ENCODE peak calls at places on chromosome 20, in five cellular contexts. One of them, this sample, is unnamed.

GRCh38 chr20:51164732-51165530 is 142.0 kb upstream of the KCNG1 start:
- DNase-seq in stimulated activated CD8-positive, alpha-beta memory T cell treated with anti-CD3 and anti-CD28 coated beads, Interleukin-4, amount 100 ng/mL, for 1 hour: no peak
- DNase-seq in fibroblast of mammary gland: no peak
- DNase-seq in activated T-helper 9 cell treated with anti-CD3 and anti-CD28 coated beads, Interleukin-2, amount 50 U/mL, for 16 hours: no peak
- DNase-seq in fibroblast of lung: no peak
- DNase-seq in this sample: no peak

GRCh38 chr20:40245829-40246228 is 443.2 kb downstream of the MAFB start:
- DNase-seq in fibroblast of mammary gland: no peak
- DNase-seq in stimulated activated CD8-positive, alpha-beta memory T cell treated with anti-CD3 and anti-CD28 coated beads, Interleukin-4, amount 100 ng/mL, for 1 hour: no peak
- DNase-seq in activated T-helper 9 cell treated with anti-CD3 and anti-CD28 coated beads, Interleukin-2, amount 50 U/mL, for 16 hours: no peak
- DNase-seq in fibroblast of lung: no peak
- DNase-seq in this sample: no peak

GRCh38 chr20:6533321-6533720 is 234.2 kb upstream of the BMP2 start:
- DNase-seq in activated T-helper 9 cell treated with anti-CD3 and anti-CD28 coated beads, Interleukin-2, amount 50 U/mL, for 16 hours: no peak
- DNase-seq in fibroblast of mammary gland: no peak
- DNase-seq in stimulated activated CD8-positive, alpha-beta memory T cell treated with anti-CD3 and anti-CD28 coated beads, Interleukin-4, amount 100 ng/mL, for 1 hour: no peak
- DNase-seq in fibroblast of lung: peak
- DNase-seq in this sample: peak

GRCh38 chr20:31908016-31908415 is 37.6 kb downstream of the TTLL9 start:
- DNase-seq in stimulated activated CD8-positive, alpha-beta memory T cell treated with anti-CD3 and anti-CD28 coated beads, Interleukin-4, amount 100 ng/mL, for 1 hour: no peak
- DNase-seq in fibroblast of mammary gland: no peak
- DNase-seq in activated T-helper 9 cell treated with anti-CD3 and anti-CD28 coated beads, Interleukin-2, amount 50 U/mL, for 16 hours: no peak
- DNase-seq in fibroblast of lung: no peak
- DNase-seq in this sample: no peak

GRCh38 chr20:49319204-49319809 is 41.5 kb upstream of the ZNFX1 start:
- DNase-seq in stimulated activated CD8-positive, alpha-beta memory T cell treated with anti-CD3 and anti-CD28 coated beads, Interleukin-4, amount 100 ng/mL, for 1 hour: no peak
- DNase-seq in activated T-helper 9 cell treated with anti-CD3 and anti-CD28 coated beads, Interleukin-2, amount 50 U/mL, for 16 hours: no peak
- DNase-seq in fibroblast of lung: no peak
- DNase-seq in fibroblast of mammary gland: no peak
- DNase-seq in this sample: no peak

GRCh38 chr20:9392892-9393857 is 121.2 kb upstream of the LAMP5 start:
- DNase-seq in stimulated activated CD8-positive, alpha-beta memory T cell treated with anti-CD3 and anti-CD28 coated beads, Interleukin-4, amount 100 ng/mL, for 1 hour: no peak
- DNase-seq in fibroblast of mammary gland: peak
- DNase-seq in fibroblast of lung: peak
- DNase-seq in activated T-helper 9 cell treated with anti-CD3 and anti-CD28 coated beads, Interleukin-2, amount 50 U/mL, for 16 hours: no peak
- DNase-seq in this sample: peak

GRCh38 chr20:49775229-49775693 is 37.4 kb upstream of the SLC9A8 start:
- DNase-seq in fibroblast of mammary gland: peak
- DNase-seq in fibroblast of lung: peak
- DNase-seq in activated T-helper 9 cell treated with anti-CD3 and anti-CD28 coated beads, Interleukin-2, amount 50 U/mL, for 16 hours: no peak
- DNase-seq in stimulated activated CD8-positive, alpha-beta memory T cell treated with anti-CD3 and anti-CD28 coated beads, Interleukin-4, amount 100 ng/mL, for 1 hour: no peak
- DNase-seq in this sample: peak

GRCh38 chr20:40956926-40957760 is 71.5 kb upstream of the TOP1 start:
- DNase-seq in stimulated activated CD8-positive, alpha-beta memory T cell treated with anti-CD3 and anti-CD28 coated beads, Interleukin-4, amount 100 ng/mL, for 1 hour: no peak
- DNase-seq in fibroblast of lung: no peak
- DNase-seq in activated T-helper 9 cell treated with anti-CD3 and anti-CD28 coated beads, Interleukin-2, amount 50 U/mL, for 16 hours: no peak
- DNase-seq in fibroblast of mammary gland: no peak
- DNase-seq in this sample: no peak

GRCh38 chr20:47093567-47093966 is 198.9 kb downstream of the EYA2 start:
- DNase-seq in stimulated activated CD8-positive, alpha-beta memory T cell treated with anti-CD3 and anti-CD28 coated beads, Interleukin-4, amount 100 ng/mL, for 1 hour: no peak
- DNase-seq in fibroblast of mammary gland: no peak
- DNase-seq in fibroblast of lung: no peak
- DNase-seq in activated T-helper 9 cell treated with anti-CD3 and anti-CD28 coated beads, Interleukin-2, amount 50 U/mL, for 16 hours: no peak
- DNase-seq in this sample: no peak

GRCh38 chr20:57593134-57593886 is 26.9 kb downstream of the ZBP1 start:
- DNase-seq in fibroblast of mammary gland: no peak
- DNase-seq in stimulated activated CD8-positive, alpha-beta memory T cell treated with anti-CD3 and anti-CD28 coated beads, Interleukin-4, amount 100 ng/mL, for 1 hour: no peak
- DNase-seq in fibroblast of lung: no peak
- DNase-seq in activated T-helper 9 cell treated with anti-CD3 and anti-CD28 coated beads, Interleukin-2, amount 50 U/mL, for 16 hours: no peak
- DNase-seq in this sample: no peak

GRCh38 chr20:29497261-29497671 is 1760.2 kb upstream of the DEFB115 start:
- DNase-seq in fibroblast of lung: no peak
- DNase-seq in stimulated activated CD8-positive, alpha-beta memory T cell treated with anti-CD3 and anti-CD28 coated beads, Interleukin-4, amount 100 ng/mL, for 1 hour: peak
- DNase-seq in activated T-helper 9 cell treated with anti-CD3 and anti-CD28 coated beads, Interleukin-2, amount 50 U/mL, for 16 hours: no peak
- DNase-seq in fibroblast of mammary gland: peak
- DNase-seq in this sample: no peak

GRCh38 chr20:44402391-44403193 is 47.1 kb downstream of the HNF4A start:
- DNase-seq in fibroblast of mammary gland: no peak
- DNase-seq in fibroblast of lung: peak
- DNase-seq in stimulated activated CD8-positive, alpha-beta memory T cell treated with anti-CD3 and anti-CD28 coated beads, Interleukin-4, amount 100 ng/mL, for 1 hour: no peak
- DNase-seq in activated T-helper 9 cell treated with anti-CD3 and anti-CD28 coated beads, Interleukin-2, amount 50 U/mL, for 16 hours: no peak
- DNase-seq in this sample: no peak

GRCh38 chr20:62652051-62652893 is 10.0 kb downstream of the SLCO4A1 start:
- DNase-seq in fibroblast of mammary gland: peak
- DNase-seq in stimulated activated CD8-positive, alpha-beta memory T cell treated with anti-CD3 and anti-CD28 coated beads, Interleukin-4, amount 100 ng/mL, for 1 hour: peak
- DNase-seq in activated T-helper 9 cell treated with anti-CD3 and anti-CD28 coated beads, Interleukin-2, amount 50 U/mL, for 16 hours: peak
- DNase-seq in fibroblast of lung: peak
- DNase-seq in this sample: peak

GRCh38 chr20:40697466-40697987 is 8.5 kb upstream of the MAFB start:
- DNase-seq in activated T-helper 9 cell treated with anti-CD3 and anti-CD28 coated beads, Interleukin-2, amount 50 U/mL, for 16 hours: no peak
- DNase-seq in stimulated activated CD8-positive, alpha-beta memory T cell treated with anti-CD3 and anti-CD28 coated beads, Interleukin-4, amount 100 ng/mL, for 1 hour: no peak
- DNase-seq in fibroblast of lung: no peak
- DNase-seq in fibroblast of mammary gland: no peak
- DNase-seq in this sample: no peak

GRCh38 chr20:48156951-48157700 is 371.8 kb upstream of the SULF2 start:
- DNase-seq in fibroblast of lung: no peak
- DNase-seq in activated T-helper 9 cell treated with anti-CD3 and anti-CD28 coated beads, Interleukin-2, amount 50 U/mL, for 16 hours: no peak
- DNase-seq in stimulated activated CD8-positive, alpha-beta memory T cell treated with anti-CD3 and anti-CD28 coated beads, Interleukin-4, amount 100 ng/mL, for 1 hour: no peak
- DNase-seq in fibroblast of mammary gland: no peak
- DNase-seq in this sample: no peak

GRCh38 chr20:1943267-1944002 is 48.2 kb downstream of the SIRPA start:
- DNase-seq in activated T-helper 9 cell treated with anti-CD3 and anti-CD28 coated beads, Interleukin-2, amount 50 U/mL, for 16 hours: no peak
- DNase-seq in stimulated activated CD8-positive, alpha-beta memory T cell treated with anti-CD3 and anti-CD28 coated beads, Interleukin-4, amount 100 ng/mL, for 1 hour: no peak
- DNase-seq in fibroblast of lung: no peak
- DNase-seq in fibroblast of mammary gland: peak
- DNase-seq in this sample: no peak

GRCh38 chr20:63242736-63243135 is 7.0 kb downstream of the BIRC7 start:
- DNase-seq in fibroblast of mammary gland: no peak
- DNase-seq in activated T-helper 9 cell treated with anti-CD3 and anti-CD28 coated beads, Interleukin-2, amount 50 U/mL, for 16 hours: no peak
- DNase-seq in stimulated activated CD8-positive, alpha-beta memory T cell treated with anti-CD3 and anti-CD28 coated beads, Interleukin-4, amount 100 ng/mL, for 1 hour: no peak
- DNase-seq in fibroblast of lung: no peak
- DNase-seq in this sample: no peak

GRCh38 chr20:11274137-11274536 is 600.3 kb upstream of the JAG1 start:
- DNase-seq in fibroblast of lung: peak
- DNase-seq in stimulated activated CD8-positive, alpha-beta memory T cell treated with anti-CD3 and anti-CD28 coated beads, Interleukin-4, amount 100 ng/mL, for 1 hour: no peak
- DNase-seq in activated T-helper 9 cell treated with anti-CD3 and anti-CD28 coated beads, Interleukin-2, amount 50 U/mL, for 16 hours: no peak
- DNase-seq in fibroblast of mammary gland: peak
- DNase-seq in this sample: peak

GRCh38 chr20:31570735-31571617 is 34.1 kb upstream of the ID1 start:
- DNase-seq in activated T-helper 9 cell treated with anti-CD3 and anti-CD28 coated beads, Interleukin-2, amount 50 U/mL, for 16 hours: no peak
- DNase-seq in stimulated activated CD8-positive, alpha-beta memory T cell treated with anti-CD3 and anti-CD28 coated beads, Interleukin-4, amount 100 ng/mL, for 1 hour: no peak
- DNase-seq in fibroblast of mammary gland: no peak
- DNase-seq in fibroblast of lung: peak
- DNase-seq in this sample: no peak

GRCh38 chr20:24952376-24953203 is 3.5 kb downstream of the CST7 start:
- DNase-seq in activated T-helper 9 cell treated with anti-CD3 and anti-CD28 coated beads, Interleukin-2, amount 50 U/mL, for 16 hours: no peak
- DNase-seq in stimulated activated CD8-positive, alpha-beta memory T cell treated with anti-CD3 and anti-CD28 coated beads, Interleukin-4, amount 100 ng/mL, for 1 hour: no peak
- DNase-seq in fibroblast of lung: no peak
- DNase-seq in fibroblast of mammary gland: no peak
- DNase-seq in this sample: no peak

GRCh38 chr20:9507544-9508239 is 6.7 kb upstream of the LAMP5 start:
- DNase-seq in stimulated activated CD8-positive, alpha-beta memory T cell treated with anti-CD3 and anti-CD28 coated beads, Interleukin-4, amount 100 ng/mL, for 1 hour: no peak
- DNase-seq in fibroblast of lung: no peak
- DNase-seq in fibroblast of mammary gland: no peak
- DNase-seq in activated T-helper 9 cell treated with anti-CD3 and anti-CD28 coated beads, Interleukin-2, amount 50 U/mL, for 16 hours: no peak
- DNase-seq in this sample: no peak

GRCh38 chr20:47350691-47351545 is 5.6 kb downstream of the ZMYND8 start:
- DNase-seq in stimulated activated CD8-positive, alpha-beta memory T cell treated with anti-CD3 and anti-CD28 coated beads, Interleukin-4, amount 100 ng/mL, for 1 hour: no peak
- DNase-seq in fibroblast of mammary gland: no peak
- DNase-seq in fibroblast of lung: no peak
- DNase-seq in activated T-helper 9 cell treated with anti-CD3 and anti-CD28 coated beads, Interleukin-2, amount 50 U/mL, for 16 hours: no peak
- DNase-seq in this sample: no peak

GRCh38 chr20:53208110-53208908 is 236.2 kb downstream of the TSHZ2 start:
- DNase-seq in activated T-helper 9 cell treated with anti-CD3 and anti-CD28 coated beads, Interleukin-2, amount 50 U/mL, for 16 hours: no peak
- DNase-seq in fibroblast of lung: no peak
- DNase-seq in fibroblast of mammary gland: no peak
- DNase-seq in stimulated activated CD8-positive, alpha-beta memory T cell treated with anti-CD3 and anti-CD28 coated beads, Interleukin-4, amount 100 ng/mL, for 1 hour: no peak
- DNase-seq in this sample: no peak

GRCh38 chr20:60147004-60147403 is 188.8 kb downstream of the CDH26 start:
- DNase-seq in stimulated activated CD8-positive, alpha-beta memory T cell treated with anti-CD3 and anti-CD28 coated beads, Interleukin-4, amount 100 ng/mL, for 1 hour: no peak
- DNase-seq in fibroblast of mammary gland: no peak
- DNase-seq in activated T-helper 9 cell treated with anti-CD3 and anti-CD28 coated beads, Interleukin-2, amount 50 U/mL, for 16 hours: no peak
- DNase-seq in fibroblast of lung: no peak
- DNase-seq in this sample: no peak

GRCh38 chr20:62832212-62832922 is 15.5 kb downstream of the COL9A3 start:
- DNase-seq in fibroblast of lung: peak
- DNase-seq in fibroblast of mammary gland: no peak
- DNase-seq in stimulated activated CD8-positive, alpha-beta memory T cell treated with anti-CD3 and anti-CD28 coated beads, Interleukin-4, amount 100 ng/mL, for 1 hour: no peak
- DNase-seq in activated T-helper 9 cell treated with anti-CD3 and anti-CD28 coated beads, Interleukin-2, amount 50 U/mL, for 16 hours: no peak
- DNase-seq in this sample: no peak

GRCh38 chr20:63737940-63738686 is 1.5 kb upstream of the SLC2A4RG start:
- DNase-seq in fibroblast of lung: no peak
- DNase-seq in stimulated activated CD8-positive, alpha-beta memory T cell treated with anti-CD3 and anti-CD28 coated beads, Interleukin-4, amount 100 ng/mL, for 1 hour: no peak
- DNase-seq in fibroblast of mammary gland: no peak
- DNase-seq in activated T-helper 9 cell treated with anti-CD3 and anti-CD28 coated beads, Interleukin-2, amount 50 U/mL, for 16 hours: no peak
- DNase-seq in this sample: no peak

GRCh38 chr20:34976286-34976685 is 20.6 kb downstream of the MYH7B start:
- DNase-seq in fibroblast of mammary gland: no peak
- DNase-seq in stimulated activated CD8-positive, alpha-beta memory T cell treated with anti-CD3 and anti-CD28 coated beads, Interleukin-4, amount 100 ng/mL, for 1 hour: no peak
- DNase-seq in fibroblast of lung: no peak
- DNase-seq in activated T-helper 9 cell treated with anti-CD3 and anti-CD28 coated beads, Interleukin-2, amount 50 U/mL, for 16 hours: no peak
- DNase-seq in this sample: no peak

GRCh38 chr20:39263076-39263475 is 300.9 kb downstream of the DHX35 start:
- DNase-seq in fibroblast of lung: peak
- DNase-seq in fibroblast of mammary gland: peak
- DNase-seq in stimulated activated CD8-positive, alpha-beta memory T cell treated with anti-CD3 and anti-CD28 coated beads, Interleukin-4, amount 100 ng/mL, for 1 hour: no peak
- DNase-seq in activated T-helper 9 cell treated with anti-CD3 and anti-CD28 coated beads, Interleukin-2, amount 50 U/mL, for 16 hours: no peak
- DNase-seq in this sample: no peak

GRCh38 chr20:1622450-1622849 is 2.6 kb upstream of the SIRPB1 start:
- DNase-seq in stimulated activated CD8-positive, alpha-beta memory T cell treated with anti-CD3 and anti-CD28 coated beads, Interleukin-4, amount 100 ng/mL, for 1 hour: no peak
- DNase-seq in fibroblast of lung: no peak
- DNase-seq in fibroblast of mammary gland: no peak
- DNase-seq in activated T-helper 9 cell treated with anti-CD3 and anti-CD28 coated beads, Interleukin-2, amount 50 U/mL, for 16 hours: no peak
- DNase-seq in this sample: no peak

GRCh38 chr20:37319120-37319717 is 26.7 kb upstream of the SRC start:
- DNase-seq in activated T-helper 9 cell treated with anti-CD3 and anti-CD28 coated beads, Interleukin-2, amount 50 U/mL, for 16 hours: no peak
- DNase-seq in fibroblast of lung: peak
- DNase-seq in fibroblast of mammary gland: no peak
- DNase-seq in stimulated activated CD8-positive, alpha-beta memory T cell treated with anti-CD3 and anti-CD28 coated beads, Interleukin-4, amount 100 ng/mL, for 1 hour: no peak
- DNase-seq in this sample: no peak

GRCh38 chr20:62587757-62588402 is 54.4 kb upstream of the SLCO4A1 start:
- DNase-seq in fibroblast of lung: peak
- DNase-seq in stimulated activated CD8-positive, alpha-beta memory T cell treated with anti-CD3 and anti-CD28 coated beads, Interleukin-4, amount 100 ng/mL, for 1 hour: no peak
- DNase-seq in fibroblast of mammary gland: peak
- DNase-seq in activated T-helper 9 cell treated with anti-CD3 and anti-CD28 coated beads, Interleukin-2, amount 50 U/mL, for 16 hours: no peak
- DNase-seq in this sample: no peak

GRCh38 chr20:53154540-53154939 is 182.4 kb downstream of the TSHZ2 start:
- DNase-seq in stimulated activated CD8-positive, alpha-beta memory T cell treated with anti-CD3 and anti-CD28 coated beads, Interleukin-4, amount 100 ng/mL, for 1 hour: no peak
- DNase-seq in fibroblast of mammary gland: peak
- DNase-seq in fibroblast of lung: peak
- DNase-seq in activated T-helper 9 cell treated with anti-CD3 and anti-CD28 coated beads, Interleukin-2, amount 50 U/mL, for 16 hours: no peak
- DNase-seq in this sample: no peak

GRCh38 chr20:21715193-21715881 is 9.9 kb downstream of the PAX1 start:
- DNase-seq in stimulated activated CD8-positive, alpha-beta memory T cell treated with anti-CD3 and anti-CD28 coated beads, Interleukin-4, amount 100 ng/mL, for 1 hour: no peak
- DNase-seq in fibroblast of mammary gland: no peak
- DNase-seq in fibroblast of lung: no peak
- DNase-seq in activated T-helper 9 cell treated with anti-CD3 and anti-CD28 coated beads, Interleukin-2, amount 50 U/mL, for 16 hours: no peak
- DNase-seq in this sample: no peak

GRCh38 chr20:3041818-3042504 is 1.5 kb upstream of the GNRH2 start:
- DNase-seq in activated T-helper 9 cell treated with anti-CD3 and anti-CD28 coated beads, Interleukin-2, amount 50 U/mL, for 16 hours: no peak
- DNase-seq in fibroblast of mammary gland: peak
- DNase-seq in fibroblast of lung: peak
- DNase-seq in stimulated activated CD8-positive, alpha-beta memory T cell treated with anti-CD3 and anti-CD28 coated beads, Interleukin-4, amount 100 ng/mL, for 1 hour: no peak
- DNase-seq in this sample: no peak

GRCh38 chr20:24646331-24646730 is 176.9 kb downstream of the SYNDIG1 start:
- DNase-seq in fibroblast of lung: no peak
- DNase-seq in stimulated activated CD8-positive, alpha-beta memory T cell treated with anti-CD3 and anti-CD28 coated beads, Interleukin-4, amount 100 ng/mL, for 1 hour: no peak
- DNase-seq in fibroblast of mammary gland: no peak
- DNase-seq in activated T-helper 9 cell treated with anti-CD3 and anti-CD28 coated beads, Interleukin-2, amount 50 U/mL, for 16 hours: no peak
- DNase-seq in this sample: no peak

GRCh38 chr20:15564981-15565380 is 1008.3 kb downstream of the KIF16B start:
- DNase-seq in fibroblast of lung: no peak
- DNase-seq in fibroblast of mammary gland: no peak
- DNase-seq in activated T-helper 9 cell treated with anti-CD3 and anti-CD28 coated beads, Interleukin-2, amount 50 U/mL, for 16 hours: no peak
- DNase-seq in stimulated activated CD8-positive, alpha-beta memory T cell treated with anti-CD3 and anti-CD28 coated beads, Interleukin-4, amount 100 ng/mL, for 1 hour: no peak
- DNase-seq in this sample: no peak

GRCh38 chr20:64210661-64211369 is 44.7 kb upstream of the PCMTD2 start:
- DNase-seq in activated T-helper 9 cell treated with anti-CD3 and anti-CD28 coated beads, Interleukin-2, amount 50 U/mL, for 16 hours: no peak
- DNase-seq in stimulated activated CD8-positive, alpha-beta memory T cell treated with anti-CD3 and anti-CD28 coated beads, Interleukin-4, amount 100 ng/mL, for 1 hour: no peak
- DNase-seq in fibroblast of lung: no peak
- DNase-seq in fibroblast of mammary gland: no peak
- DNase-seq in this sample: peak

GRCh38 chr20:35453647-35454046 is 1.8 kb upstream of the CEP250 start:
- DNase-seq in fibroblast of mammary gland: no peak
- DNase-seq in fibroblast of lung: no peak
- DNase-seq in activated T-helper 9 cell treated with anti-CD3 and anti-CD28 coated beads, Interleukin-2, amount 50 U/mL, for 16 hours: no peak
- DNase-seq in stimulated activated CD8-positive, alpha-beta memory T cell treated with anti-CD3 and anti-CD28 coated beads, Interleukin-4, amount 100 ng/mL, for 1 hour: no peak
- DNase-seq in this sample: no peak

GRCh38 chr20:44166008-44166407 is 21.0 kb downstream of the JPH2 start:
- DNase-seq in activated T-helper 9 cell treated with anti-CD3 and anti-CD28 coated beads, Interleukin-2, amount 50 U/mL, for 16 hours: no peak
- DNase-seq in stimulated activated CD8-positive, alpha-beta memory T cell treated with anti-CD3 and anti-CD28 coated beads, Interleukin-4, amount 100 ng/mL, for 1 hour: no peak
- DNase-seq in fibroblast of lung: peak
- DNase-seq in fibroblast of mammary gland: peak
- DNase-seq in this sample: no peak